ENCODE peak calls at places on chromosomes 13 and 19, in eight cellular contexts. P is kidney tubule cell; Q is brain microvascular endothelial cell; J is GM19239; E is uterus; Z is stimulated activated CD4-positive, alpha-beta T cell treated with anti-CD3 and anti-CD28 coated beads, TNF-alpha, amount 100 ng/mL, for 48 hours; C is HTR-8/SVneo; R is iris pigment epithelial cell. K is an unnamed sample.

GRCh38 chr19:13100031-13100588 is 2.5 kb downstream of the LYL1 start:
- DNase-seq in Z (no peak), R (no peak), J (peak; percentile 80), C (no peak), Q (no peak), P (peak; percentile 47), E (no peak), K (no peak)

GRCh38 chr19:1252221-1252817 is 3.9 kb downstream of the MIDN start:
- DNase-seq in R (peak; percentile 87), C (no peak), Z (no peak), E (no peak), J (no peak), Q (peak; percentile 62), P (peak; percentile 94), K (peak; percentile 95)

GRCh38 chr19:35327642-35328041 is 1.3 kb upstream of the CD22 start:
- DNase-seq in J (no peak), E (no peak), R (no peak), C (no peak), Z (no peak), Q (no peak), P (no peak), K (no peak)

GRCh38 chr19:31356587-31357314 is 7.5 kb upstream of the TSHZ3 start:
- DNase-seq in R (no peak), J (no peak), C (no peak), P (no peak), Q (no peak), E (no peak), Z (peak; percentile 66), K (peak; percentile 19)

GRCh38 chr19:40326201-40326600 is 22.0 kb downstream of the C19orf47 start:
- DNase-seq in E (no peak), Z (no peak), J (no peak), C (no peak), R (no peak), Q (no peak), P (no peak), K (no peak)

GRCh38 chr19:5447700-5448311 is 7.4 kb upstream of the ZNRF4 start:
- DNase-seq in Z (no peak), R (no peak), P (no peak), E (no peak), Q (no peak), J (no peak), C (no peak), K (no peak)

GRCh38 chr13:61247149-61247936 is 168.3 kb downstream of the PCDH20 start:
- DNase-seq in E (no peak), Z (no peak), P (no peak), R (no peak), Q (no peak), C (no peak), J (no peak), K (no peak)

GRCh38 chr13:40812724-40813445 is 23.5 kb downstream of the SLC25A15 start:
- DNase-seq in Z (no peak), E (no peak), R (peak; percentile 63), Q (peak; percentile 27), C (peak; percentile 15), P (peak; percentile 91), J (no peak), K (no peak)

GRCh38 chr13:75934889-75935288 is 298.8 kb downstream of the LMO7 start:
- DNase-seq in Z (no peak), P (peak; percentile 89), Q (peak; percentile 25), C (no peak), E (no peak), J (no peak), R (peak; percentile 86), K (no peak)

GRCh38 chr13:21427741-21428140 is 31.4 kb downstream of the ZDHHC20 start:
- DNase-seq in J (no peak), E (no peak), P (no peak), C (no peak), Z (no peak), Q (no peak), R (no peak), K (no peak)

GRCh38 chr13:29479716-29480492 is 115.6 kb downstream of the SLC7A1 start:
- DNase-seq in J (no peak), P (no peak), C (no peak), R (no peak), Z (no peak), Q (no peak), E (no peak), K (peak; percentile 74)

GRCh38 chr13:53010374-53011105 is 18.1 kb upstream of the OLFM4 start:
- DNase-seq in Q (no peak), R (peak; percentile 3), P (peak; percentile 79), J (no peak), E (no peak), C (no peak), Z (no peak), K (no peak)

GRCh38 chr13:104984296-104984818 is 1551.1 kb downstream of the EFNB2 start:
- DNase-seq in Q (peak; percentile 81), J (no peak), E (no peak), Z (peak; percentile 4), P (peak; percentile 14), C (no peak), R (peak; percentile 84), K (no peak)

GRCh38 chr19:32630338-32630737 is 44.6 kb downstream of the ANKRD27 start:
- DNase-seq in R (no peak), Z (no peak), Q (no peak), P (no peak), C (no peak), J (no peak), E (no peak), K (no peak)

GRCh38 chr19:752652-753517 is 2.0 kb downstream of the MISP start:
- DNase-seq in C (peak; percentile 93), E (peak; percentile 65), P (peak; percentile 92), Z (no peak), J (no peak), R (peak; percentile 89), Q (peak; percentile 84), K (no peak)

K was measured in cardiac septum.